ENCODE peak calls at places on chromosome 4, in eight cellular contexts. E is tibial nerve, Z is breast epithelium, L is heart left ventricle, U is body of pancreas, I is stomach, C is K562, O is uterus. Q is an unnamed sample.
A peak's percentile ranks its signal among the peaks of the same experiment; 100 is the strongest.

GRCh38 chr4:178976861-178977260 is 1534.6 kb upstream of the AGA start:
- DNase-seq in C (no peak), O (no peak), Z (no peak), I (no peak), L (no peak), E (no peak), U (no peak), Q (no peak)

GRCh38 chr4:165874799-165875371 is 1.8 kb downstream of the TLL1 start:
- DNase-seq in E (no peak), L (peak; percentile 33), Z (no peak), U (peak; percentile 33), C (no peak), O (peak; percentile 19), I (no peak), Q (peak; percentile 65)

GRCh38 chr4:187125062-187125461 is 401.4 kb upstream of the FAT1 start:
- DNase-seq in E (no peak), I (no peak), U (no peak), O (no peak), Z (no peak), C (no peak), L (no peak), Q (no peak)

GRCh38 chr4:84971319-84971932 is 4.9 kb upstream of the WDFY3 start:
- DNase-seq in L (no peak), C (peak; percentile 11), I (no peak), O (no peak), E (no peak), U (no peak), Z (no peak), Q (no peak)

GRCh38 chr4:6578221-6578620 is 3.2 kb downstream of the MAN2B2 start:
- DNase-seq in O (no peak), I (no peak), C (no peak), Z (no peak), L (no peak), E (no peak), U (no peak), Q (no peak)

GRCh38 chr4:6560416-6561172 is 14.4 kb upstream of the MAN2B2 start:
- DNase-seq in O (no peak), E (no peak), L (no peak), Z (no peak), U (no peak), C (no peak), I (no peak), Q (no peak)

GRCh38 chr4:152258804-152259708 is 276.8 kb downstream of the FBXW7 start:
- DNase-seq in I (no peak), O (no peak), C (no peak), U (no peak), E (no peak), Z (no peak), L (no peak), Q (no peak)

GRCh38 chr4:10461091-10461849 is 4.0 kb upstream of the ZNF518B start:
- DNase-seq in U (peak; percentile 19), L (peak; percentile 44), C (peak; percentile 83), I (peak; percentile 62), E (no peak), Z (no peak), O (peak; percentile 14), Q (no peak)

DNA sequence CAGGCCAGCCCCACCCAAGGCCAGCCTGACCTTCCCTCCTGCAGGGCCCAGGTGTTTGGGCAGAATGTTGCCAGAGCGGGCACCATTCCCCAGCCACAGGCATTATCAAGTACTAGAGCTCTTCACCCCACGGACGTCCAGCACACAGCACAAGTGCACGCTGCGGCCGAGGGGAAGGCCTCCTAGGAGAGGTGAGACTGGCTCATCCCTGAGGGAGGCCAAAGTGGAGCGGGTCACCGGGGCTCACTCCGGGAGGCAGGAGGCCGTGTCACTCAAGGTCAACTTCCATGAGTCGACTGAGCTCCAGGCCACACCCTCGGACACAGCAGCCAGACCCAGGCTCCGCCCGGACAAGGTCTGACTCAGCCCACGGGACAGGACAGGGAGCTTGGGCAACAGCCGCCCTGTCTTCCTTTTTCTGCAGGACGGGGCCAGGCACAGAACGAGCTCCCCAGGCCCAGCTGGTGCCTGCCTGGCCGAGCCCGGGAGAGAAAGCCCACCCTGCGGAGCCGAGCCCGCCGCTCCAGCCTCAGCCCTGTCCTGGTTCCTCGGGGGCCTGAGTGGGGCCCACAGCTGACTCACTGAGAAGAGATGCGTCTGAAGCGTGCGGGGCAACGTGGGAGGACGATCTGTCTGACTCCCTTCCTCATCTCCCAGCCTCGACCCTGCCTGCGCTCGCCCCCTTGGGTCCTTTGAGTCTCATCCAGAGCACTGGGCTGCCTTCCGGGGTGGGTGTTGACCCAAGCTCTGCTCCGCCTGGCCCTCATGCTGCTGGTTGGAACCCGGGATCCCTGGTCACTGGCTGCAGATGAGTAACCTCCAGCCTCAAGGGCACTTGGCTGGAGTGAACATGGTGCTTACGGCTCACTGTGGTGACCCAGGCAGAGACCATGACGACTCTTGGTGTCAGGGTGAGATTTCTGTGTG is 1.6 kb downstream of the SLC49A3 start:
- DNase-seq in C (peak; percentile 90), I (peak; percentile 90), E (peak; percentile 81), O (peak; percentile 84), U (peak; percentile 91), Z (peak; percentile 83), L (peak; percentile 97), Q (peak; percentile 95)
- H3K4me1 ChIP-seq in C (peaks cover 73% of the 10 kb centered on the region), I (peaks cover 51% of the 10 kb centered on the region), E (peaks cover 9% of the 10 kb centered on the region), O (no peaks in the 10 kb centered on the region), U (peaks cover 27% of the 10 kb centered on the region), Z (peaks cover 16% of the 10 kb centered on the region), L (peaks cover 40% of the 10 kb centered on the region), Q (no peaks in the 10 kb centered on the region)

GRCh38 chr4:57078685-57079521 is 31.3 kb downstream of the IGFBP7 start:
- DNase-seq in L (no peak), O (no peak), U (peak; percentile 60), Z (no peak), I (no peak), E (no peak), C (no peak), Q (no peak)

GRCh38 chr4:57075353-57075752 is 34.8 kb downstream of the IGFBP7 start:
- DNase-seq in O (no peak), L (no peak), E (no peak), Z (no peak), U (no peak), I (no peak), C (no peak), Q (no peak)

GRCh38 chr4:57076646-57077045 is 33.5 kb downstream of the IGFBP7 start:
- DNase-seq in L (no peak), E (no peak), O (no peak), U (no peak), Z (no peak), C (no peak), I (no peak), Q (no peak)

GRCh38 chr4:57074753-57075152 is 35.4 kb downstream of the IGFBP7 start:
- DNase-seq in L (no peak), C (no peak), Z (no peak), E (no peak), I (no peak), O (no peak), U (no peak), Q (no peak)

DNA sequence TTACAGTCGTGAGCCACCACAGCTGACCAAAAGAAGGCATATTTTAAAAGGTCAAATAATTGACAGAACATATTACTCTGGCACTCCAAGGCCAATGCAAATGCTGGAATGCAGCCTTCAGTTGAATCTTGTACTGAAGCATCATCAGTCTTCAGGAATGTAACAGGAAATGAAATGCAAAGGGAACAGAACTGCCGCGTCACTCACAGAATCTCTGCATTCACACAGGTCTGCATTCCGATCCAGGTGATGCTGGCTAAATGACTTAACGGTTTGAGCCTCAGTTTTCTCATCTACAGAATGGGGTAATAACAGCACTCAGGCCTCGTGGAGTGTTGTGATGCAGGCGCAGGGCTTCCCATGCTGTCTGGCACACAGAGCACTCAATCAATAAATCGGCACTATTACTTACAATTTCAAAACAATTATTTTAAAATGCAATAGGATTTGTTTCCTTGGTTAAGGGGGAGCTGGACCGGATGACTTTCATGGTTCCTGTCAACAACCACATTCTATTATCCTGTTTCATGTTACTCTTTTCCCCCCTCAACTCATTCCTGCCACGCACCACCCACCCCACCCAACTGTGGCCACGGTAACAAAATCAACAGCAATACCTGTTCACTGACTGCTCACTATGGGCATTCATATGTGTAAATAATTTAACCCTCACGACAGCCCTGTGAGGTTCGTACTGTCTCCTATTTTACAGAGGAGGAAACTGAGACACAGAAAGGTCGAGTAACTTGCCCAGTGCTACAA is 32.5 kb downstream of the IGFBP7 start:
- DNase-seq in L (no peak), E (no peak), U (no peak), I (no peak), O (no peak), Z (no peak), C (no peak), Q (no peak)
- TF ChIP-seq POLR2A in L (no peak), E (no peak), U (no peak), I (no peak), O (no peak), Z (no peak), C (no peak), Q (no peak)

GRCh38 chr4:11487139-11487538 is 58.4 kb upstream of the HS3ST1 start:
- DNase-seq in Z (no peak), I (no peak), E (no peak), L (no peak), U (no peak), C (no peak), O (no peak), Q (no peak)

GRCh38 chr4:11488657-11489448 is 60.2 kb upstream of the HS3ST1 start:
- DNase-seq in L (no peak), E (no peak), C (no peak), U (no peak), I (no peak), O (no peak), Z (no peak), Q (no peak)

GRCh38 chr4:11489449-11490083 is 60.9 kb upstream of the HS3ST1 start:
- DNase-seq in I (no peak), C (no peak), L (no peak), O (no peak), E (no peak), Z (no peak), U (no peak), Q (no peak)

GRCh38 chr4:11485926-11486325 is 57.2 kb upstream of the HS3ST1 start:
- DNase-seq in I (no peak), E (no peak), Z (no peak), O (no peak), L (no peak), U (no peak), C (no peak), Q (no peak)

DNA sequence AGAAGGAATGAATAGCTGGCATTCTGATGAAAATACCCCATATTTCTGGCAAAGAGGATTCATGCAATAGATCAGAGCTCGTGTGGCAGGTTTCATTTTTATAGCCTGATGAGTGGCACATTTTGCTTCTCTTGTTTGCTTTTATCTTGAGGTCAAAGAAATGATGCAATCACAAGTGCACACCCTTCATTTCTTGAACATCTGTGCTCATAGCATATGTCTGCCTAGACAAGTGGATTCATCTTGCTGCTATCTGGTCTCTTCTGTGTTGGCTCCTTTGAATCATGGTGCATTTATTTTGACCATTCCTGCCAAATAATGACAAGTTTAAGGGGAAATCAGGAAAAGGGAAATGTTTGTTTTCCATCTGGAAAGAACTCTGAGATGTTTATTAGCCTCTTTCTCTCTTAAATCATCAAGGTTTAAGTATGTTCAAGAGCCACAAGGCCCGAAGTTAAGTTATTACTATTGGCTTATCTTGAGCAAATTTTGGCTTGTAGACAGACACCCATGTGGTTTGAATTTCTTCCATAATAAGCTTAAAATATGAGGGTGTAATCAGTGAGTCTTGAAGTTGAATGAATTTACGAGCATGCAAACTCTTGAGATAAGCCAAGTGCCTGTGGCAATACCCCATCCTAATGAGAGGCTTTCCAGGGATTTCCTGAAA is 59.3 kb upstream of the HS3ST1 start:
- DNase-seq in O (no peak), I (no peak), E (no peak), C (no peak), U (no peak), L (no peak), Z (no peak), Q (no peak)
- H3K4me1 ChIP-seq in O (no peaks in the 10 kb centered on the region), I (no peaks in the 10 kb centered on the region), E (no peaks in the 10 kb centered on the region), C (no peaks in the 10 kb centered on the region), U (no peaks in the 10 kb centered on the region), L (no peaks in the 10 kb centered on the region), Z (no peaks in the 10 kb centered on the region), Q (no peaks in the 10 kb centered on the region)

GRCh38 chr4:173169428-173170209 is 1.0 kb downstream of the GALNT7 start:
- DNase-seq in Z (peak; percentile 22), E (peak; percentile 34), U (peak; percentile 43), O (peak; percentile 62), L (peak; percentile 72), C (peak; percentile 79), I (peak; percentile 56), Q (peak; percentile 80)

GRCh38 chr4:173168396-173169177 is at the start of gene GALNT7:
- DNase-seq in L (peak; percentile 68), I (peak; percentile 81), C (peak; percentile 85), E (peak; percentile 34), Z (peak; percentile 44), U (peak; percentile 84), O (peak; percentile 71), Q (peak; percentile 87)

GRCh38 chr4:173167793-173168395 is 717 bp upstream of the GALNT7 start:
- DNase-seq in Z (no peak), U (peak; percentile 63), L (peak; percentile 28), O (no peak), C (peak; percentile 48), E (no peak), I (peak; percentile 48), Q (peak; percentile 67)

GRCh38 chr4:173170210-173170778 is 1.7 kb downstream of the GALNT7 start:
- DNase-seq in I (no peak), L (no peak), O (no peak), C (no peak), U (no peak), E (no peak), Z (no peak), Q (no peak)

DNA sequence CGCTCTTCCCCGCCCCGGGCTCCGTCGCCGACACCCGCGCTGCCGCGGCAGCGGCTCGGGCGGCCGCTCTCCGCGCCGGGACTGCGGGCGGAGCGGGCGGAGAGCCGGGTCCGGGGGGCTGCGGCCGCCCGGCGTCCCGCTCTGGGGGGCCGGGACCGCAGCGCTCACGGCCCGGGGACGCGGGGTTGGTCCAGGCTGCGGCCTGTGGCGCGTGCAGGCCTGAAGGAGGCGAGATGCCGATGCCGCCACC is 492 bp downstream of the GALNT7 start:
- DNase-seq in I (no peak), C (peak; percentile 62), L (peak; percentile 41), Z (no peak), E (no peak), U (no peak), O (no peak), Q (no peak)
- TF ChIP-seq POLR2A in I (no peak), C (no peak), L (no peak), Z (no peak), E (no peak), U (no peak), O (no peak), Q (peak; percentile 8)

Q was measured in sigmoid colon.